ENCODE peak calls at places on chromosome 6, in seven cellular contexts. G is ACHN; Z is CD8-positive, alpha-beta memory T cell; Y is activated T-helper 1 cell treated with anti-CD3 and anti-CD28 coated beads, Interleukin-2, amount 50 U/mL, for 16 hours; U is endothelial cell; X is RPMI8226; P is HFFc6. E is an unnamed sample.

GRCh38 chr6:37242429-37243052 is 15.0 kb upstream of the TBC1D22B start:
- DNase-seq in P (peak), G (peak), Y (no peak), U (no peak), X (no peak), Z (no peak), E (peak)

GRCh38 chr6:108609276-108609769 is 48.6 kb downstream of the FOXO3 start:
- DNase-seq in X (no peak), P (peak), Y (no peak), G (peak), Z (no peak), U (no peak), E (no peak)

GRCh38 chr6:34730006-34730405 is 27.3 kb upstream of the SNRPC start:
- DNase-seq in X (no peak), G (no peak), U (no peak), P (no peak), Z (no peak), Y (no peak), E (peak)

GRCh38 chr6:160790028-160790792 is 88.2 kb downstream of the PLG start:
- DNase-seq in G (no peak), X (no peak), U (no peak), P (no peak), Z (no peak), Y (no peak), E (no peak)

GRCh38 chr6:166543603-166544293 is 42.7 kb downstream of the RAMACL start:
- DNase-seq in Z (no peak), U (no peak), P (no peak), X (no peak), Y (no peak), G (no peak), E (no peak)

GRCh38 chr6:135346747-135347146 is 150.8 kb downstream of the AHI1 start:
- DNase-seq in P (peak), G (no peak), Z (no peak), X (no peak), Y (no peak), U (no peak), E (no peak)

GRCh38 chr6:169529931-169530761 is 171.7 kb downstream of the WDR27 start:
- DNase-seq in X (no peak), P (peak), Z (peak), G (peak), U (no peak), Y (no peak), E (no peak)

GRCh38 chr6:34616230-34616591 is 60.1 kb upstream of the SPDEF start:
- DNase-seq in Z (no peak), Y (no peak), U (no peak), P (no peak), G (no peak), X (no peak), E (no peak)

GRCh38 chr6:83954371-83954770 is 79.2 kb upstream of the MRAP2 start:
- DNase-seq in U (no peak), Y (no peak), G (no peak), X (no peak), P (no peak), Z (no peak), E (no peak)

GRCh38 chr6:42993445-42993844 is 9.1 kb downstream of the PPP2R5D start:
- DNase-seq in U (no peak), Y (no peak), P (no peak), G (no peak), Z (no peak), X (no peak), E (no peak)

GRCh38 chr6:44309092-44309491 is 4.1 kb downstream of the AARS2 start:
- DNase-seq in P (peak), U (no peak), G (no peak), X (no peak), Z (no peak), Y (no peak), E (no peak)